ENCODE peak calls at places on chromosomes 13 and 19, in four cellular contexts. P is K562, F is HepG2, M is GM12878. H is an unnamed sample.

GRCh38 chr19:55301459-55302331 is 17.9 kb downstream of the BRSK1 start:
- DNase-seq in F (peak; percentile 68), M (peak; percentile 59), P (peak; percentile 99), H (peak; percentile 99)

GRCh38 chr13:28494537-28494860 is 429 bp downstream of the FLT1 start:
- DNase-seq in F (no peak), P (no peak), M (no peak), H (no peak)

GRCh38 chr19:53549354-53549753 is 11.4 kb downstream of the ZNF331 start:
- DNase-seq in F (no peak), P (no peak), M (no peak), H (no peak)

GRCh38 chr19:32881766-32882165 is 12.2 kb upstream of the SLC7A9 start:
- DNase-seq in M (no peak), P (no peak), F (no peak), H (no peak)

GRCh38 chr13:30639671-30640070 is 22.0 kb downstream of the USPL1 start:
- DNase-seq in P (no peak), M (no peak), F (no peak), H (no peak)

GRCh38 chr19:17777840-17778620 is 16.9 kb upstream of the B3GNT3 start:
- DNase-seq in F (peak; percentile 40), P (peak; percentile 96), M (no peak), H (peak; percentile 82)

GRCh38 chr19:3575260-3575741 is 2.6 kb downstream of the HMG20B start:
- DNase-seq in M (no peak), F (peak; percentile 55), P (no peak), H (peak; percentile 10)

GRCh38 chr19:19053508-19054314 is 10.1 kb upstream of the SLC25A42 start:
- DNase-seq in P (peak; percentile 74), F (peak; percentile 50), M (no peak), H (peak; percentile 82)

GRCh38 chr13:19332380-19332779 is 150.8 kb upstream of the TUBA3C start:
- DNase-seq in F (no peak), P (no peak), M (no peak), H (no peak)

GRCh38 chr19:6263306-6264076 is 16.3 kb downstream of the MLLT1 start:
- DNase-seq in F (no peak), M (no peak), P (no peak), H (no peak)

GRCh38 chr13:30696278-30697176 is 38.8 kb upstream of the ALOX5AP start:
- DNase-seq in F (no peak), P (no peak), M (no peak), H (no peak)

GRCh38 chr19:50820086-50820485 is 3.5 kb downstream of the KLK1 start:
- DNase-seq in P (no peak), F (no peak), M (no peak), H (no peak)

GRCh38 chr19:31578326-31578725 is 229.1 kb upstream of the TSHZ3 start:
- DNase-seq in M (no peak), F (no peak), P (no peak), H (no peak)

GRCh38 chr13:24997367-24997967 is 98.5 kb upstream of the PABPC3 start:
- DNase-seq in F (peak; percentile 22), M (no peak), P (peak; percentile 17), H (peak; percentile 29)

GRCh38 chr13:28991764-28992163 is 171.6 kb downstream of the MTUS2 start:
- DNase-seq in M (no peak), P (no peak), F (no peak), H (no peak)

GRCh38 chr19:17951151-17952040 is 15.5 kb upstream of the KCNN1 start:
- DNase-seq in M (no peak), P (no peak), F (no peak), H (no peak)

GRCh38 chr19:30630289-30631034 is 258.3 kb downstream of the ZNF536 start:
- DNase-seq in P (no peak), M (no peak), F (no peak), H (peak; percentile 73)

GRCh38 chr19:4597278-4597974 is 37.9 kb upstream of the SEMA6B start:
- DNase-seq in F (no peak), M (no peak), P (no peak), H (no peak)

GRCh38 chr19:5515737-5516136 is 52.0 kb downstream of the TINCR start:
- DNase-seq in M (no peak), F (no peak), P (peak; percentile 46), H (no peak)

GRCh38 chr13:71712988-71713653 is 153.9 kb downstream of the DACH1 start:
- DNase-seq in P (no peak), M (no peak), F (peak; percentile 49), H (peak; percentile 65)

GRCh38 chr19:35773020-35773809 is 2.1 kb upstream of the ARHGAP33 start:
- DNase-seq in M (no peak), P (no peak), F (no peak), H (no peak)

GRCh38 chr19:5470264-5470671 is 15.1 kb downstream of the ZNRF4 start:
- DNase-seq in M (no peak), F (peak; percentile 88), P (no peak), H (no peak)

GRCh38 chr13:51728972-51729371 is 75.0 kb downstream of the DHRS12 start:
- DNase-seq in M (no peak), F (no peak), P (no peak), H (no peak)

GRCh38 chr13:77878186-77878585 is 40.4 kb downstream of the EDNRB start:
- DNase-seq in M (no peak), F (no peak), P (no peak), H (no peak)

GRCh38 chr13:101449971-101450748 is 2.3 kb upstream of the ITGBL1 start:
- DNase-seq in P (no peak), M (no peak), F (no peak), H (no peak)

GRCh38 chr19:18339703-18340102 is 695 bp upstream of the PGPEP1 start:
- DNase-seq in M (no peak), P (peak; percentile 67), F (no peak), H (peak; percentile 50)

GRCh38 chr19:33295621-33296472 is 6.5 kb downstream of the CEBPA start:
- DNase-seq in M (no peak), P (no peak), F (no peak), H (no peak)

GRCh38 chr19:40223135-40223822 is 3.2 kb downstream of the CCNP start:
- DNase-seq in P (no peak), M (no peak), F (no peak), H (no peak)

GRCh38 chr13:39159971-39160370 is 121.7 kb downstream of the NHLRC3 start:
- DNase-seq in P (no peak), F (no peak), M (no peak), H (no peak)

GRCh38 chr19:23509686-23510450 is 114.6 kb upstream of the ZNF91 start:
- DNase-seq in M (no peak), P (no peak), F (no peak), H (no peak)

GRCh38 chr19:12766051-12766521 is 9.3 kb downstream of the HOOK2 start:
- DNase-seq in F (peak; percentile 76), P (peak; percentile 49), M (no peak), H (no peak)

GRCh38 chr19:47273313-47274070 is 1.2 kb upstream of the INAFM1 start:
- DNase-seq in M (no peak), P (peak; percentile 85), F (peak; percentile 84), H (peak; percentile 98)

GRCh38 chr13:31756346-31756745 is 17.0 kb downstream of the RXFP2 start:
- DNase-seq in P (no peak), M (no peak), F (no peak), H (no peak)

GRCh38 chr19:18871543-18871942 is 24.4 kb downstream of the CERS1 start:
- DNase-seq in M (no peak), P (no peak), F (no peak), H (no peak)

GRCh38 chr19:751501-752341 is 809 bp downstream of the MISP start:
- DNase-seq in M (no peak), P (peak; percentile 59), F (peak; percentile 53), H (peak; percentile 59)
- TF ChIP-seq SIN3A in M (no peak), P (no peak), F (no peak), H (no peak)

DNA sequence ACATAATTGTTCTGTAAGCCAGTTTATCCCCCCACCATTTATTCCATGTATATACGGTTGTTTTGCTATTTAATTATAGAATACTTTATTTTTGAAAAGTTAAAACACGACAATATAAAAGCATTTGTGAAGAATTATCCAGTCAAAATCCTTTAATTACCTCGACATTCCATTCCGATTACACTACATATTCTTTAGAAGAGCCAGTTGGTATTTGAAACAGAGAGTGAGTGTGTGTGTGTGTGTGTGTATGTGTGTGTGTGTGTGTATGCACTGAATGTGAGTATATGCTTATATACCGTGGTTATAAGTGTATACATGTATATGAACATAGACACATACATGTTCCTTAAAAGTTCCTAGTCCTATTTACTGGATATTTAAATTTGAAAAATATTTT is 87.8 kb upstream of the KLF5 start:
- DNase-seq in M (no peak), P (no peak), F (no peak), H (no peak)
- TF ChIP-seq NFIC in M (no peak), P (no peak), F (no peak), H (no peak)

GRCh38 chr13:99043700-99044300 is 65.9 kb upstream of the DOCK9 start:
- DNase-seq in M (no peak), P (no peak), F (no peak), H (no peak)
- TF ChIP-seq TAF1 in M (no peak), P (no peak), F (no peak), H (no peak)

DNA sequence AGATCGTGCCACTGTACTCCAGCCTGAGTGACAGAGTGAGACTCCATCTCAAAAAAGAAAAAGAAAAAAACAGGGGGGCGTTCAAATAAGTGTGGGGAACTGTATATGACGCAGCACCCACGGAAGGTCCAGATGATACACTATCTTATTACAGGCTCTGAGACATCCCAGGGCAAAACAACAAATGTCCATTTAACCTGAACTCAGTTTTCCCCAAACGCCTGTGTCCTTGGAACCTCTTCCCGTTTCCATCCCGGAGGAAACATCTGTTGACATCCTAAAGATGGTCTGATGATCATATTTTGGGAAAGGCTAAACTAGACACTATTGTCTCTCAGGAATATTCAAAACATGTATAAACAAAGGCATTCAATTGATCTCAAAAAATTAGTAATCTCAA is 72.4 kb downstream of the COL4A1 start:
- DNase-seq in F (no peak), M (no peak), P (no peak), H (no peak)
- TF ChIP-seq SIN3A in F (no peak), M (no peak), P (no peak), H (no peak)

GRCh38 chr13:43116242-43116641 is 92.9 kb downstream of the DNAJC15 start:
- DNase-seq in M (no peak), P (no peak), F (peak; percentile 5), H (no peak)
- TF ChIP-seq NFIC in M (no peak), P (no peak), F (no peak), H (no peak)

H was measured in SK-N-SH.